ENCODE peak calls at places on chromosomes 12 and 14, in ten cellular contexts. O is activated T-cell treated with anti-CD3 and anti-CD28 coated beads for 1 hour; B is NCI-H1436; J is lower leg skin; G is psoas muscle; E is fibroblast of mammary gland; N is posterior vena cava; Z is CD4-positive, alpha-beta T cell; H is AG08395; R is AG08396. A is an unnamed sample.

GRCh38 chr14:32449640-32450039 is 120.5 kb downstream of the AKAP6 start:
- DNase-seq in O (no peak), B (no peak), J (no peak), G (no peak), E (no peak), N (no peak), Z (no peak), H (no peak), R (no peak), A (no peak)

GRCh38 chr12:32603858-32604257 is 75.2 kb upstream of the DNM1L start:
- DNase-seq in O (no peak), B (no peak), J (no peak), G (no peak), E (peak; percentile 94), N (no peak), Z (no peak), H (peak; percentile 48), R (no peak), A (no peak)

GRCh38 chr14:99529899-99530298 is 48.7 kb downstream of the CCNK start:
- DNase-seq in O (no peak), B (no peak), J (no peak), G (no peak), E (no peak), N (no peak), Z (no peak), H (peak; percentile 27), R (no peak), A (no peak)

GRCh38 chr12:113870035-113870434 is 96.1 kb downstream of the RBM19 start:
- DNase-seq in O (no peak), B (no peak), J (no peak), G (no peak), E (no peak), N (no peak), Z (no peak), H (no peak), R (no peak), A (no peak)

GRCh38 chr14:105864116-105864515 is 337.7 kb downstream of the TMEM121 start:
- DNase-seq in O (no peak), B (no peak), J (no peak), G (no peak), E (no peak), N (peak; percentile 66), Z (no peak), H (no peak), R (no peak), A (no peak)

GRCh38 chr12:13503094-13503835 is 306.7 kb downstream of the EMP1 start:
- DNase-seq in O (no peak), B (no peak), J (no peak), G (no peak), E (no peak), N (no peak), Z (no peak), H (no peak), R (no peak), A (no peak)

GRCh38 chr12:88960213-88960878 is 380.1 kb upstream of the KITLG start:
- DNase-seq in O (no peak), B (no peak), J (no peak), G (no peak), E (peak; percentile 28), N (no peak), Z (no peak), H (peak; percentile 4), R (no peak), A (no peak)

GRCh38 chr14:59146941-59147470 is 41.5 kb upstream of the DAAM1 start:
- DNase-seq in O (no peak), B (no peak), J (no peak), G (no peak), E (no peak), N (no peak), Z (no peak), H (no peak), R (no peak), A (no peak)

GRCh38 chr14:105450864-105451720 is 23.5 kb upstream of the CRIP2 start:
- DNase-seq in O (no peak), B (no peak), J (no peak), G (no peak), E (no peak), N (no peak), Z (no peak), H (no peak), R (no peak), A (no peak)

GRCh38 chr12:47813491-47814196 is 6.1 kb downstream of the HDAC7 start:
- DNase-seq in O (no peak), B (no peak), J (no peak), G (no peak), E (peak; percentile 28), N (peak; percentile 80), Z (no peak), H (no peak), R (no peak), A (no peak)

GRCh38 chr12:121649819-121650353 is 19.6 kb downstream of the MORN3 start:
- DNase-seq in O (no peak), B (no peak), J (no peak), G (no peak), E (no peak), N (no peak), Z (no peak), H (no peak), R (no peak), A (no peak)

GRCh38 chr12:53180931-53181645 is 363 bp upstream of the CSAD start:
- DNase-seq in O (peak; percentile 71), B (peak; percentile 75), J (peak; percentile 42), G (peak; percentile 79), E (peak; percentile 68), N (no peak), Z (peak; percentile 77), H (peak; percentile 70), R (peak; percentile 86), A (peak; percentile 66)

GRCh38 chr14:89892953-89893352 is 61.6 kb downstream of the EFCAB11 start:
- DNase-seq in O (no peak), B (no peak), J (no peak), G (no peak), E (no peak), N (no peak), Z (no peak), H (no peak), R (no peak), A (no peak)

GRCh38 chr12:57887631-57888406 is 41.3 kb upstream of the CTDSP2 start:
- DNase-seq in O (no peak), B (no peak), J (no peak), G (no peak), E (peak; percentile 45), N (peak; percentile 89), Z (no peak), H (peak; percentile 51), R (no peak), A (no peak)

GRCh38 chr12:104604070-104604994 is 147.6 kb downstream of the CHST11 start:
- DNase-seq in O (peak; percentile 2), B (no peak), J (peak; percentile 84), G (peak; percentile 70), E (peak; percentile 99), N (peak; percentile 91), Z (peak; percentile 21), H (peak; percentile 95), R (peak; percentile 89), A (peak; percentile 69)

GRCh38 chr14:93706360-93706955 is 81.8 kb downstream of the PRIMA1 start:
- DNase-seq in O (no peak), B (no peak), J (no peak), G (no peak), E (no peak), N (no peak), Z (no peak), H (no peak), R (no peak), A (no peak)

GRCh38 chr12:12201274-12201758 is 65.5 kb downstream of the LRP6 start:
- DNase-seq in O (no peak), B (no peak), J (no peak), G (no peak), E (no peak), N (no peak), Z (no peak), H (no peak), R (no peak), A (peak; percentile 81)

GRCh38 chr12:92717202-92717601 is 14.4 kb downstream of the PLEKHG7 start:
- DNase-seq in O (no peak), B (no peak), J (no peak), G (no peak), E (peak; percentile 76), N (no peak), Z (no peak), H (peak; percentile 31), R (peak; percentile 37), A (no peak)

GRCh38 chr14:105525861-105526780 is at the start of gene TMEM121:
- DNase-seq in O (no peak), B (peak; percentile 39), J (no peak), G (no peak), E (no peak), N (no peak), Z (no peak), H (peak; percentile 46), R (peak; percentile 76), A (no peak)

GRCh38 chr14:50659327-50659974 is 8.7 kb downstream of the SAV1 start:
- DNase-seq in O (no peak), B (no peak), J (no peak), G (no peak), E (no peak), N (no peak), Z (no peak), H (no peak), R (no peak), A (no peak)

GRCh38 chr14:22226381-22226780 is 362.6 kb downstream of the DAD1 start:
- DNase-seq in O (no peak), B (no peak), J (no peak), G (no peak), E (no peak), N (no peak), Z (no peak), H (no peak), R (no peak), A (no peak)

GRCh38 chr12:69932154-69932553 is 107.1 kb downstream of the MYRFL start:
- DNase-seq in O (no peak), B (no peak), J (no peak), G (no peak), E (no peak), N (no peak), Z (no peak), H (no peak), R (no peak), A (no peak)

GRCh38 chr12:6434205-6435180 is 10.3 kb upstream of the CD27 start:
- DNase-seq in O (no peak), B (no peak), J (no peak), G (no peak), E (no peak), N (no peak), Z (peak; percentile 51), H (no peak), R (no peak), A (no peak)

GRCh38 chr14:20460458-20461229 is 590 bp downstream of the PIP4P1 start:
- DNase-seq in O (peak; percentile 26), B (peak; percentile 66), J (peak; percentile 35), G (no peak), E (no peak), N (no peak), Z (peak; percentile 49), H (no peak), R (no peak), A (no peak)

GRCh38 chr14:37145395-37145794 is 27.0 kb downstream of the SLC25A21 start:
- DNase-seq in O (no peak), B (no peak), J (no peak), G (no peak), E (peak; percentile 30), N (no peak), Z (no peak), H (peak; percentile 6), R (no peak), A (no peak)

GRCh38 chr14:104700747-104701215 is 11.4 kb downstream of the INF2 start:
- DNase-seq in O (no peak), B (no peak), J (no peak), G (no peak), E (no peak), N (no peak), Z (no peak), H (no peak), R (no peak), A (no peak)

GRCh38 chr14:91830777-91831176 is 36.6 kb downstream of the TC2N start:
- DNase-seq in O (no peak), B (peak; percentile 28), J (no peak), G (no peak), E (no peak), N (no peak), Z (no peak), H (no peak), R (no peak), A (no peak)

GRCh38 chr12:39503445-39503844 is 60.5 kb upstream of the KIF21A start:
- DNase-seq in O (no peak), B (no peak), J (no peak), G (no peak), E (peak; percentile 71), N (no peak), Z (no peak), H (peak; percentile 8), R (peak; percentile 14), A (no peak)

A was measured in gastrocnemius medialis.